ENCODE peak calls at places on chromosomes 16 and 17, in eight cellular contexts. A, P, B, Y, H, K, W and I are unnamed samples.

GRCh38 chr16:58025351-58026138 is at the start of gene MMP15:
- DNase-seq in A (no peak), P (no peak), B (peak), Y (peak), H (peak), K (peak), W (peak), I (peak)

GRCh38 chr16:9739301-9739700 is 442.9 kb downstream of the GRIN2A start:
- DNase-seq in A (no peak), P (no peak), B (no peak), Y (no peak), H (no peak), K (no peak), W (no peak), I (no peak)

GRCh38 chr16:72400257-72401078 is 228.5 kb upstream of the PMFBP1 start:
- DNase-seq in A (no peak), P (no peak), B (peak), Y (peak), H (peak), K (peak), W (no peak), I (no peak)

GRCh38 chr16:68596266-68596665 is 48.8 kb upstream of the CDH3 start:
- DNase-seq in A (no peak), P (no peak), B (no peak), Y (no peak), H (no peak), K (no peak), W (no peak), I (no peak)

GRCh38 chr16:82668094-82668493 is 41.3 kb downstream of the CDH13 start:
- DNase-seq in A (no peak), P (no peak), B (no peak), Y (no peak), H (no peak), K (no peak), W (no peak), I (no peak)

GRCh38 chr17:75181110-75181509 is 1.6 kb downstream of the SUMO2 start:
- DNase-seq in A (no peak), P (no peak), B (no peak), Y (no peak), H (no peak), K (no peak), W (no peak), I (no peak)

GRCh38 chr16:49855280-49855821 is 561 bp downstream of the ZNF423 start:
- DNase-seq in A (peak), P (no peak), B (peak), Y (peak), H (peak), K (peak), W (peak), I (peak)

GRCh38 chr17:63029520-63029919 is 63.5 kb downstream of the TANC2 start:
- DNase-seq in A (no peak), P (peak), B (no peak), Y (no peak), H (no peak), K (peak), W (no peak), I (no peak)

GRCh38 chr16:82027629-82028035 is 7.4 kb upstream of the HSD17B2 start:
- DNase-seq in A (no peak), P (no peak), B (no peak), Y (no peak), H (no peak), K (no peak), W (no peak), I (no peak)

GRCh38 chr16:56835330-56835729 is 29.7 kb upstream of the SLC12A3 start:
- DNase-seq in A (no peak), P (no peak), B (no peak), Y (no peak), H (no peak), K (no peak), W (no peak), I (no peak)

GRCh38 chr17:74853048-74853397 is 6.7 kb downstream of the GRIN2C start:
- DNase-seq in A (no peak), P (no peak), B (no peak), Y (no peak), H (no peak), K (no peak), W (no peak), I (no peak)

GRCh38 chr17:44575408-44575807 is 18.1 kb downstream of the FZD2 start:
- DNase-seq in A (no peak), P (no peak), B (no peak), Y (no peak), H (no peak), K (no peak), W (no peak), I (no peak)

GRCh38 chr17:41301916-41302901 is at the start of gene KRTAP29-1:
- DNase-seq in A (no peak), P (no peak), B (no peak), Y (no peak), H (no peak), K (no peak), W (no peak), I (no peak)

GRCh38 chr17:20975566-20975965 is 67.2 kb downstream of the USP22 start:
- DNase-seq in A (no peak), P (no peak), B (no peak), Y (no peak), H (no peak), K (no peak), W (no peak), I (no peak)

GRCh38 chr16:12538667-12539081 is 265.0 kb downstream of the CPPED1 start:
- DNase-seq in A (no peak), P (no peak), B (no peak), Y (no peak), H (no peak), K (no peak), W (no peak), I (no peak)

GRCh38 chr16:50485232-50485631 is 63.0 kb upstream of the NKD1 start:
- DNase-seq in A (no peak), P (no peak), B (no peak), Y (no peak), H (no peak), K (no peak), W (no peak), I (no peak)

DNA sequence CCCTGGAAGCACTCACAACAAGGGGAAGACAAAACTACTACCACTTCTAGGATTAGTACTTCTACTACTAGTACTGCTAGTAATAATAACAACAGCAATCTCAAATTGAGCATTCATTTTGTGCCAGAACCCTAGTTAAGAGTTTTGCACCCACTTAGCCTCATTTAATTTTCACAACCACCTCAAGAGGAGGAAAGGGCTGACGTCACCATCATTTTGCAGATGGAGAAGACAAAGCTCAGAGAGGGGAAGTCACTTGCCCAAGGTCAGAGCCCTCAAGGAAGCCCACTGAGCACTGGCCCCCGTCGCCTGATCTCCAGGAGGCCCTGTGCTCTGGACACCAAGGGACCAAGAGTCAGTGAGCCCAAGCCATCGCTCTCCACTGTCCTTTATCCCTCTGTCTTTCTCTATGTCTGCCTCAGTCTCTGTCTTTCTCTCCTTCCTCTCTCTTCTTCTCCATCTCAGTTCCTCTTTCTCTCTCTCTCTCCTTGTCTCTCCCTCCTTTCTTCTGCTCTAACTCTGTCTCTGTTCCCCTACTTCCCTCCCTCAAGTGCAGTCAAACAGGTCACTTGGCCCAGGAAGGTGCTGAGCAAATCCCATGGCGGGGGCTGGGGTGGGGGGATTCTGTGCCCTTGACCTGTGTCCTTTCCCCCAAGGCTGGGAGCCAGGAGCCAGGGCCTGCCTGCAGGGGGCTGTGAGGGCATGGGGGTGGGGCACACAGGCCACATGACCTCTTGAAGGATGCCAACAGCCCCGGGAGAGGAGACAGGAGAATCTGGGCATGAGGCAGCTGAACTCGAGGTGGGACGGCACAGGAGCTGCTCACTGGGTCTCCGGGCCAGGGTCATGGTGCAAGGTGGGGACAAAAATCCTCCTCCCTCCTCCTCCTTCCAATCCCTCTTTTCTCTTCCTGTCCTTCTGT is 11.2 kb upstream of the NGFR start:
- DNase-seq in A (no peak), P (no peak), B (no peak), Y (no peak), H (no peak), K (no peak), W (no peak), I (no peak)
- TF ChIP-seq CTCF in A (no peak), P (no peak), B (no peak), Y (no peak), H (no peak), K (no peak), W (no peak), I (no peak)

GRCh38 chr16:88624481-88624880 is 13.9 kb upstream of the IL17C start:
- DNase-seq in A (no peak), P (no peak), B (no peak), Y (no peak), H (no peak), K (no peak), W (no peak), I (no peak)
- TF ChIP-seq CTCF in A (no peak), P (no peak), B (no peak), Y (no peak), H (no peak), K (no peak), W (no peak), I (no peak)

GRCh38 chr16:23182206-23182674 is 305 bp upstream of the SCNN1G start:
- DNase-seq in A (no peak), P (no peak), B (peak), Y (peak), H (peak), K (peak), W (peak), I (peak)

GRCh38 chr16:23185661-23186060 is 3.1 kb downstream of the SCNN1G start:
- DNase-seq in A (no peak), P (no peak), B (no peak), Y (no peak), H (no peak), K (no peak), W (no peak), I (no peak)

GRCh38 chr16:23183486-23183862 is 929 bp downstream of the SCNN1G start:
- DNase-seq in A (no peak), P (no peak), B (no peak), Y (no peak), H (no peak), K (no peak), W (no peak), I (no peak)

GRCh38 chr16:23181506-23181905 is 1.0 kb upstream of the SCNN1G start:
- DNase-seq in A (no peak), P (no peak), B (no peak), Y (no peak), H (no peak), K (no peak), W (no peak), I (no peak)

GRCh38 chr16:23182675-23183485 is at the start of gene SCNN1G:
- DNase-seq in A (no peak), P (no peak), B (peak), Y (peak), H (peak), K (no peak), W (no peak), I (no peak)
- TF ChIP-seq CTCF in A (peak), P (no peak), B (no peak), Y (peak), H (no peak), K (no peak), W (no peak), I (peak)

GRCh38 chr16:84821179-84821578 is 1.4 kb downstream of the CRISPLD2 start:
- DNase-seq in A (no peak), P (no peak), B (no peak), Y (no peak), H (no peak), K (no peak), W (no peak), I (no peak)

GRCh38 chr16:84820305-84820684 is 510 bp downstream of the CRISPLD2 start:
- DNase-seq in A (no peak), P (no peak), B (no peak), Y (no peak), H (no peak), K (no peak), W (no peak), I (no peak)

GRCh38 chr16:84818989-84819643 is 669 bp upstream of the CRISPLD2 start:
- DNase-seq in A (no peak), P (no peak), B (no peak), Y (no peak), H (no peak), K (no peak), W (no peak), I (no peak)

GRCh38 chr16:84820771-84821170 is 986 bp downstream of the CRISPLD2 start:
- DNase-seq in A (no peak), P (no peak), B (no peak), Y (no peak), H (no peak), K (no peak), W (no peak), I (no peak)

GRCh38 chr16:84819644-84820304 is at the start of gene CRISPLD2:
- DNase-seq in A (peak), P (no peak), B (peak), Y (peak), H (peak), K (peak), W (peak), I (peak)
- TF ChIP-seq CTCF in A (no peak), P (no peak), B (no peak), Y (no peak), H (no peak), K (no peak), W (no peak), I (no peak)

GRCh38 chr17:78852709-78853111 is 12.1 kb upstream of the USP36 start:
- DNase-seq in A (no peak), P (no peak), B (no peak), Y (no peak), H (no peak), K (peak), W (no peak), I (no peak)
- TF ChIP-seq CTCF in A (no peak), P (peak), B (peak), Y (no peak), H (no peak), K (peak), W (no peak), I (no peak)

DNA sequence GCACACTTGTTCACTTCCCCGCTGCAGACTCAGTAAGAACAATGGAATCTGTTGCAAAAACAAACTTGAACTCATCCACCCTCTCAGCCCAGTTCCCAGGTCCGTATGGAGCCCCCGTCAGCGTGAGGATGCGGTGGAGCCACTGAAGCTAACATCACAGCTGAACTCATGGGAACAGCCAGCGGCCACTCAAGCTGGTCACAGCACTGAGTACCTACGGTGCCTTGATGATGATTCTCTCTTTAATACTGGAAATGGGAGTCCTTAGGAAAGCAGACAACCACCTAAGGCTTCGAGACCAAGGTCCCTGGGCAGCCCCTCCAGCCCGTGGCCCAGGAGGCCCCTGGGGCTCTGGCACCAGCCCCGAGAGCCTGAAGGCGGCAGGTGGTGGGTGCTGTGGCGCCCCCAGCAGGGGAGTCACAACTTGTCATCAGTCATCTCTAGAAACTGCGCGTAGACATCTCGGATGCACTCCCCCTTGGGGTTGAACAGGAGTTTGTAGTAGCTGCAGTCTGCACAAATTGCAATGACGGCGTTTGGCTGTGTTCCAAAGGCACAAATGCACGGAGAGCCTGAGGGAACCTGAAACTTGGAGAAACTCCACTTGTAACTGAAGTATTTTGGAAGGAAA is 31.0 kb upstream of the RHOT1 start:
- DNase-seq in A (no peak), P (no peak), B (peak), Y (no peak), H (peak), K (peak), W (peak), I (peak)
- TF ChIP-seq CTCF in A (peak), P (peak), B (peak), Y (peak), H (no peak), K (peak), W (peak), I (peak)